ENCODE peak calls at places on chromosomes 4 and X, in four cellular contexts. U is Peyer's patch; W is PC-3; T is CD8-positive, alpha-beta memory T cell. Y is an unnamed sample.
A peak's percentile ranks its signal among the peaks of the same experiment; 100 is the strongest.

GRCh38 chrX:108511721-108512120 is 72.1 kb downstream of the COL4A5 start:
- DNase-seq in T (no peak), W (peak; percentile 25), U (no peak), Y (no peak)

GRCh38 chrX:145792281-145792680 is 25.3 kb upstream of the SLITRK2 start:
- DNase-seq in W (no peak), T (no peak), U (no peak), Y (no peak)

GRCh38 chr4:110163327-110164070 is 34.9 kb downstream of the ELOVL6 start:
- DNase-seq in W (peak; percentile 63), U (no peak), T (no peak), Y (peak; percentile 60)

GRCh38 chr4:15400911-15401671 is 26.7 kb upstream of the C1QTNF7 start:
- DNase-seq in T (no peak), U (peak; percentile 64), W (peak; percentile 41), Y (peak; percentile 24)

GRCh38 chr4:40843696-40844095 is 93.9 kb downstream of the NSUN7 start:
- DNase-seq in T (no peak), U (no peak), W (no peak), Y (peak; percentile 62)

GRCh38 chr4:168514249-168514852 is 17.5 kb downstream of the PALLD start:
- DNase-seq in W (peak; percentile 71), T (no peak), U (no peak), Y (peak; percentile 17)

GRCh38 chr4:128770807-128771206 is 38.7 kb upstream of the JADE1 start:
- DNase-seq in U (no peak), W (no peak), T (no peak), Y (no peak)

GRCh38 chrX:130877892-130878321 is 25.1 kb downstream of the ENOX2 start:
- DNase-seq in W (no peak), T (no peak), U (no peak), Y (no peak)

GRCh38 chr4:124079174-124079780 is 633.3 kb downstream of the ANKRD50 start:
- DNase-seq in U (no peak), W (peak; percentile 2), T (no peak), Y (no peak)

GRCh38 chrX:10549280-10549679 is 71.1 kb downstream of the MID1 start:
- DNase-seq in W (peak; percentile 94), U (no peak), T (no peak), Y (no peak)

GRCh38 chr4:150695162-150695561 is 113.2 kb downstream of the MAB21L2 start:
- DNase-seq in W (no peak), T (no peak), U (no peak), Y (no peak)

GRCh38 chrX:69033936-69034335 is 131.3 kb downstream of the PJA1 start:
- DNase-seq in U (no peak), W (no peak), T (no peak), Y (peak; percentile 36)

GRCh38 chr4:127967141-127967775 is 2.1 kb downstream of the ABHD18 start:
- DNase-seq in T (no peak), U (no peak), W (no peak), Y (no peak)

GRCh38 chr4:13548059-13548983 is 4.0 kb upstream of the NKX3-2 start:
- DNase-seq in W (peak; percentile 22), T (no peak), U (no peak), Y (no peak)

GRCh38 chr4:87067120-87067885 is 132.5 kb downstream of the AFF1 start:
- DNase-seq in U (no peak), T (no peak), W (no peak), Y (no peak)

GRCh38 chr4:157664726-157665125 is 444.2 kb downstream of the GRIA2 start:
- DNase-seq in W (peak; percentile 70), U (no peak), T (no peak), Y (peak; percentile 26)

GRCh38 chr4:9608300-9608699 is 164.1 kb downstream of the DEFB131A start:
- DNase-seq in W (no peak), T (no peak), U (no peak), Y (no peak)

GRCh38 chrX:2589186-2590020 is 88.6 kb upstream of the DHRSX start:
- DNase-seq in U (no peak), W (peak; percentile 36), T (no peak), Y (no peak)

GRCh38 chrX:108097380-108097779 is 5.8 kb downstream of the ATG4A start:
- DNase-seq in W (peak; percentile 27), T (no peak), U (no peak), Y (no peak)

DNA sequence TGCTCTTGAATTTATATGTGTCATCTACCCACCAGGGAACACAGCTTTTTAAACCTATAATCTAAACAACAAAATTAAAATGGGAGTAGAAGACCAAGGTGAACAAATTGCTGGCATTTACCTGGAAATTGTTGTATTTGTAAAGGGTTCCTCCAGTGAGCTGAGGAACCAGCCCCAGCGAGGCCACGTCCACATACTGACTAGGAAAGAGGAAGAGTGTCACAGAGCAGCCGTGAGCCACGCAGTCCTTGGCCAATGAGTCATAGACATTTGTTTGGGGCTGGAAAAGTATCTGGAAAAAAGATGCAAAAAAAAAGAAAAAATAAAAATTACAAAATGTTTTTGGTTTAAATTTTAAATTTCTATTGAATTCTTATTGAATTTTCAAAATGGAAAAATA is 58.7 kb downstream of the METTL14 start:
- DNase-seq in T (no peak), U (no peak), W (no peak), Y (no peak)
- H3K4me1 ChIP-seq in T (no peaks in the 10 kb centered on the region), U (no peaks in the 10 kb centered on the region), W (no peaks in the 10 kb centered on the region), Y (no peaks in the 10 kb centered on the region)

DNA sequence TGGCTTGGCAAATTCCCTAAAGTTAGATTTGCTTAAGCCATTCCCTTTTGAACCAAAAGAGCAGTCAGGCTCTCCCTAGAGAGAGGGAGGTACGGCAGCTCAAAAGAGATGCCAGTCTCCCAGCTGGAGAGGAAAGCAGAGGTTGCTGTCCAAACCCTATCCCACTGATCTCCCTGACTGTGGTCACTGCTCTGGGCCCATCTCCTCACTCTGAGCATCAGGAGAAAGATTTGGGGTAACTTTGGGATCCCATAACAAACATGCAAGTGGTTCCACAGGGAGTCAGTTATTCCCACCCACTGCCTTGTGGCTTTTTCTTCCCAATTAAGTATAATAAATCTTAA is 17.1 kb downstream of the ACSL1 start:
- DNase-seq in U (no peak), W (no peak), T (no peak), Y (no peak)
- H3K4me1 ChIP-seq in U (peaks cover 11% of the 10 kb centered on the region), W (peaks cover 66% of the 10 kb centered on the region), T (no peaks in the 10 kb centered on the region), Y (peaks cover 10% of the 10 kb centered on the region)

DNA sequence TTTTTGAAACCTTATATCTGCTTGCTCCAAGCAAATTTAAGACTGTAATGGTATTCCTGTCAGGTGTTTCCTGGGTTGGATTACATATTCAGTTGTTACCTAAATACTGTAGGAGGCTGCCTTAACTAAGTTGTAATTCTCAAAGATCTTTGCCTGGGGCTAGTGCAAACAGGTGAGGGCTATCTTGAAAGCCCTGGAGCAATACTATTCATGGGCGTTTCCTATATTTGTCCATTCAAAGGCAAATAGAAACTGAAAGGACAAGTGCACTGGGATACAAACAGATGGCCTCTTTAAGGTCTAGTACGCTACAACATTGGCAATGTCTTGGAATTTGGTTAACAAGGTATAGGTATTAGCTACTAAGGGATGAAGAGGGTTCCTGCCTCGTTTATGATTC is 84.1 kb upstream of the CT45A1 start:
- DNase-seq in U (no peak), T (no peak), W (no peak), Y (no peak)
- H3K4me1 ChIP-seq in U (no peaks in the 10 kb centered on the region), T (no peaks in the 10 kb centered on the region), W (no peaks in the 10 kb centered on the region), Y (no peaks in the 10 kb centered on the region)

GRCh38 chr4:76515975-76516853 is 81.2 kb downstream of the SHROOM3 start:
- DNase-seq in U (no peak), W (no peak), T (no peak), Y (no peak)

GRCh38 chr4:76512000-76512399 is 77.0 kb downstream of the SHROOM3 start:
- DNase-seq in T (no peak), W (no peak), U (no peak), Y (no peak)

GRCh38 chr4:76518241-76518640 is 83.2 kb downstream of the SHROOM3 start:
- DNase-seq in U (no peak), T (no peak), W (no peak), Y (no peak)

GRCh38 chr4:76513517-76513916 is 78.5 kb downstream of the SHROOM3 start:
- DNase-seq in W (peak; percentile 26), U (no peak), T (no peak), Y (no peak)

GRCh38 chr4:76514087-76514486 is 79.1 kb downstream of the SHROOM3 start:
- DNase-seq in U (no peak), W (no peak), T (no peak), Y (no peak)
- H3K4me1 ChIP-seq in U (peaks cover 10% of the 10 kb centered on the region), W (peaks cover 5% of the 10 kb centered on the region), T (no peaks in the 10 kb centered on the region), Y (no peaks in the 10 kb centered on the region)

GRCh38 chr4:177308842-177309524 is 691 bp upstream of the NEIL3 start:
- DNase-seq in U (no peak), T (no peak), W (no peak), Y (no peak)

GRCh38 chr4:177308125-177308524 is 1.5 kb upstream of the NEIL3 start:
- DNase-seq in T (no peak), U (no peak), W (peak; percentile 43), Y (no peak)

GRCh38 chr4:177309525-177310371 is at the start of gene NEIL3:
- DNase-seq in U (peak; percentile 97), W (peak; percentile 82), T (peak; percentile 97), Y (peak; percentile 89)

GRCh38 chr4:177315767-177316490 is 6.3 kb downstream of the NEIL3 start:
- DNase-seq in U (no peak), W (no peak), T (no peak), Y (no peak)

GRCh38 chr4:177313263-177313662 is 3.6 kb downstream of the NEIL3 start:
- DNase-seq in U (no peak), T (no peak), W (no peak), Y (no peak)
- H3K4me1 ChIP-seq in U (peaks cover 3% of the 10 kb centered on the region), T (peaks cover 24% of the 10 kb centered on the region), W (peaks cover 27% of the 10 kb centered on the region), Y (no peaks in the 10 kb centered on the region)

DNA sequence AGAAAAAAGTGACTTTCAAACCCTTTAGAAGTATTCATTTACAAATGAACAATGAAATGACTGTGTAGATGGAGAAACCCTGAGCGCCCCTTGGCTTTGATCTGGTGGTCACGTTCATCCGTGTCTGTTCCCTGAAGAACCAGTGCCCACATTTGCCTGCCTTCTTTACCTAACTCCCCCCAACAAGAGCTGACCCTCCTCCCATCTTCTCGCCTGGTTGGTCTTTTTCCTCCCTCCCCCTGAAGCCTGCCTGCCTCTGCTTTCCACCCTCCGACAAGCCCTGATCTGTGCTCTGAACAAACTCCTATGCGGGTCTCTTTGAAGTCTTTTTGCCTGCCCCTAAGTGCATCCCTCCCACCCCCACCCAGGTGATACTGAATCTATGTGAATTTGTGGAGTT is 18.5 kb downstream of the TBL1X start:
- DNase-seq in U (no peak), T (no peak), W (no peak), Y (no peak)
- H3K4me1 ChIP-seq in U (no peaks in the 10 kb centered on the region), T (no peaks in the 10 kb centered on the region), W (peaks cover 8% of the 10 kb centered on the region), Y (no peaks in the 10 kb centered on the region)

GRCh38 chr4:141331534-141332358 is 111.1 kb downstream of the ZNF330 start:
- DNase-seq in W (no peak), T (no peak), U (no peak), Y (no peak)
- H3K4me1 ChIP-seq in W (peaks cover 38% of the 10 kb centered on the region), T (no peaks in the 10 kb centered on the region), U (peaks cover 7% of the 10 kb centered on the region), Y (no peaks in the 10 kb centered on the region)

GRCh38 chr4:3044812-3045499 is 29.4 kb downstream of the HTT-AS start:
- DNase-seq in T (no peak), W (no peak), U (peak; percentile 74), Y (no peak)
- H3K4me1 ChIP-seq in T (peaks cover 48% of the 10 kb centered on the region), W (peaks cover 16% of the 10 kb centered on the region), U (peaks cover 26% of the 10 kb centered on the region), Y (no peaks in the 10 kb centered on the region)

Y was measured in mesendoderm.